ENCODE peak calls at places on chromosomes 16 and 17, in ten cellular contexts. One of them, this sample, is unnamed. For H3K9me3, the result is how much of the 10 kb centered on the place peaks cover.

GRCh38 chr16:19718624-19718965 is 524 bp downstream of the IQCK start:
- DNase-seq in ovary: peak
- DNase-seq in K562: no peak
- DNase-seq in fibroblast of lung: peak
- DNase-seq in BE2C: no peak
- DNase-seq in AG04450: no peak
- DNase-seq in RWPE2: no peak
- DNase-seq in CD8-positive, alpha-beta T cell: no peak
- DNase-seq in kidney: peak
- DNase-seq in PC-9: no peak
- DNase-seq in this sample: peak

GRCh38 chr17:17386143-17386800 is 83.1 kb downstream of the NT5M start:
- DNase-seq in ovary: no peak
- DNase-seq in K562: no peak
- DNase-seq in fibroblast of lung: no peak
- DNase-seq in BE2C: no peak
- DNase-seq in AG04450: no peak
- DNase-seq in RWPE2: no peak
- DNase-seq in CD8-positive, alpha-beta T cell: no peak
- DNase-seq in kidney: peak
- DNase-seq in PC-9: no peak
- DNase-seq in this sample: peak

GRCh38 chr17:40024901-40025300 is 9.7 kb downstream of the CSF3 start:
- DNase-seq in ovary: no peak
- DNase-seq in K562: no peak
- DNase-seq in fibroblast of lung: no peak
- DNase-seq in BE2C: no peak
- DNase-seq in AG04450: no peak
- DNase-seq in RWPE2: no peak
- DNase-seq in CD8-positive, alpha-beta T cell: no peak
- DNase-seq in kidney: no peak
- DNase-seq in PC-9: peak
- DNase-seq in this sample: peak

GRCh38 chr17:246226-246625 is 64.8 kb upstream of the DOC2B start:
- DNase-seq in ovary: no peak
- DNase-seq in K562: no peak
- DNase-seq in fibroblast of lung: no peak
- DNase-seq in BE2C: no peak
- DNase-seq in AG04450: no peak
- DNase-seq in RWPE2: no peak
- DNase-seq in CD8-positive, alpha-beta T cell: no peak
- DNase-seq in kidney: peak
- DNase-seq in PC-9: no peak
- DNase-seq in this sample: no peak

GRCh38 chr17:64154321-64155089 is 24.6 kb upstream of the ERN1 start:
- DNase-seq in ovary: no peak
- DNase-seq in K562: no peak
- DNase-seq in fibroblast of lung: no peak
- DNase-seq in BE2C: no peak
- DNase-seq in AG04450: no peak
- DNase-seq in RWPE2: no peak
- DNase-seq in CD8-positive, alpha-beta T cell: no peak
- DNase-seq in kidney: no peak
- DNase-seq in PC-9: no peak
- DNase-seq in this sample: no peak

GRCh38 chr17:79842656-79843474 is 3.6 kb upstream of the CBX4 start:
- DNase-seq in ovary: peak
- DNase-seq in K562: no peak
- DNase-seq in fibroblast of lung: peak
- DNase-seq in BE2C: no peak
- DNase-seq in AG04450: no peak
- DNase-seq in RWPE2: no peak
- DNase-seq in CD8-positive, alpha-beta T cell: peak
- DNase-seq in kidney: no peak
- DNase-seq in PC-9: no peak
- DNase-seq in this sample: peak

GRCh38 chr16:30406911-30407793 is at the start of gene ZNF771:
- DNase-seq in ovary: peak
- DNase-seq in K562: peak
- DNase-seq in fibroblast of lung: peak
- DNase-seq in BE2C: peak
- DNase-seq in AG04450: peak
- DNase-seq in RWPE2: peak
- DNase-seq in CD8-positive, alpha-beta T cell: peak
- DNase-seq in kidney: peak
- DNase-seq in PC-9: peak
- DNase-seq in this sample: peak

GRCh38 chr17:35245196-35245486 is 2.3 kb downstream of the SLFN5 start:
- DNase-seq in ovary: no peak
- DNase-seq in K562: no peak
- DNase-seq in fibroblast of lung: peak
- DNase-seq in BE2C: no peak
- DNase-seq in AG04450: peak
- DNase-seq in RWPE2: no peak
- DNase-seq in CD8-positive, alpha-beta T cell: no peak
- DNase-seq in kidney: no peak
- DNase-seq in PC-9: peak
- DNase-seq in this sample: peak

GRCh38 chr16:49588729-49589384 is 215.3 kb downstream of the C16orf78 start:
- DNase-seq in ovary: no peak
- DNase-seq in K562: no peak
- DNase-seq in fibroblast of lung: peak
- DNase-seq in BE2C: no peak
- DNase-seq in AG04450: no peak
- DNase-seq in RWPE2: peak
- DNase-seq in CD8-positive, alpha-beta T cell: no peak
- DNase-seq in kidney: no peak
- DNase-seq in PC-9: no peak
- DNase-seq in this sample: peak

GRCh38 chr17:17782425-17783120 is 54.2 kb downstream of the SREBF1 start:
- DNase-seq in ovary: peak
- DNase-seq in K562: peak
- DNase-seq in fibroblast of lung: no peak
- DNase-seq in BE2C: no peak
- DNase-seq in AG04450: no peak
- DNase-seq in RWPE2: no peak
- DNase-seq in CD8-positive, alpha-beta T cell: no peak
- DNase-seq in kidney: peak
- DNase-seq in PC-9: no peak
- DNase-seq in this sample: no peak

GRCh38 chr17:73156166-73156840 is 8.5 kb upstream of the SSTR2 start:
- DNase-seq in ovary: peak
- DNase-seq in K562: peak
- DNase-seq in fibroblast of lung: peak
- DNase-seq in BE2C: peak
- DNase-seq in AG04450: peak
- DNase-seq in RWPE2: no peak
- DNase-seq in CD8-positive, alpha-beta T cell: peak
- DNase-seq in kidney: peak
- DNase-seq in PC-9: no peak
- DNase-seq in this sample: peak

GRCh38 chr17:4449736-4450135 is 16.0 kb downstream of the SPNS3 start:
- DNase-seq in ovary: peak
- DNase-seq in K562: no peak
- DNase-seq in fibroblast of lung: no peak
- DNase-seq in BE2C: no peak
- DNase-seq in AG04450: no peak
- DNase-seq in RWPE2: no peak
- DNase-seq in CD8-positive, alpha-beta T cell: no peak
- DNase-seq in kidney: no peak
- DNase-seq in PC-9: no peak
- DNase-seq in this sample: peak

GRCh38 chr17:46108550-46109110 is 84.6 kb downstream of the KANSL1 start:
- DNase-seq in ovary: no peak
- DNase-seq in K562: no peak
- DNase-seq in fibroblast of lung: no peak
- DNase-seq in BE2C: no peak
- DNase-seq in AG04450: no peak
- DNase-seq in RWPE2: no peak
- DNase-seq in CD8-positive, alpha-beta T cell: no peak
- DNase-seq in kidney: no peak
- DNase-seq in PC-9: no peak
- DNase-seq in this sample: no peak

GRCh38 chr16:82402665-82403218 is 224.0 kb upstream of the CDH13 start:
- DNase-seq in ovary: no peak
- DNase-seq in K562: no peak
- DNase-seq in fibroblast of lung: no peak
- DNase-seq in BE2C: no peak
- DNase-seq in AG04450: no peak
- DNase-seq in RWPE2: no peak
- DNase-seq in CD8-positive, alpha-beta T cell: no peak
- DNase-seq in kidney: no peak
- DNase-seq in PC-9: no peak
- DNase-seq in this sample: no peak

GRCh38 chr17:76074390-76075363 is at the start of gene GALR2:
- DNase-seq in ovary: no peak
- DNase-seq in K562: no peak
- DNase-seq in fibroblast of lung: no peak
- DNase-seq in BE2C: no peak
- DNase-seq in AG04450: no peak
- DNase-seq in RWPE2: peak
- DNase-seq in CD8-positive, alpha-beta T cell: no peak
- DNase-seq in kidney: peak
- DNase-seq in PC-9: no peak
- DNase-seq in this sample: peak
- H3K4me3 ChIP-seq in ovary: no peak
- H3K4me3 ChIP-seq in K562: no peak
- H3K4me3 ChIP-seq in fibroblast of lung: no peak
- H3K4me3 ChIP-seq in BE2C: no peak
- H3K4me3 ChIP-seq in AG04450: no peak
- H3K4me3 ChIP-seq in RWPE2: peak
- H3K4me3 ChIP-seq in CD8-positive, alpha-beta T cell: no peak
- H3K4me3 ChIP-seq in kidney: no peak
- H3K4me3 ChIP-seq in PC-9: no peak
- H3K4me3 ChIP-seq in this sample: no peak

GRCh38 chr17:57747221-57748017 is 2.3 kb upstream of the CCDC182 start:
- DNase-seq in ovary: no peak
- DNase-seq in K562: peak
- DNase-seq in fibroblast of lung: peak
- DNase-seq in BE2C: peak
- DNase-seq in AG04450: peak
- DNase-seq in RWPE2: no peak
- DNase-seq in CD8-positive, alpha-beta T cell: peak
- DNase-seq in kidney: no peak
- DNase-seq in PC-9: peak
- DNase-seq in this sample: peak
- TF ChIP-seq CTCF in ovary: peak
- TF ChIP-seq CTCF in K562: peak
- TF ChIP-seq CTCF in fibroblast of lung: peak
- TF ChIP-seq CTCF in BE2C: peak
- TF ChIP-seq CTCF in AG04450: peak
- TF ChIP-seq CTCF in RWPE2: peak
- TF ChIP-seq CTCF in CD8-positive, alpha-beta T cell: peak
- TF ChIP-seq CTCF in kidney: peak
- TF ChIP-seq CTCF in PC-9: peak
- TF ChIP-seq CTCF in this sample: peak

GRCh38 chr17:21817791-21818364 is 125.6 kb downstream of the KCNJ18 start:
- DNase-seq in ovary: no peak
- DNase-seq in K562: no peak
- DNase-seq in fibroblast of lung: no peak
- DNase-seq in BE2C: no peak
- DNase-seq in AG04450: no peak
- DNase-seq in RWPE2: no peak
- DNase-seq in CD8-positive, alpha-beta T cell: no peak
- DNase-seq in kidney: no peak
- DNase-seq in PC-9: peak
- DNase-seq in this sample: peak

GRCh38 chr17:21814776-21815175 is 122.5 kb downstream of the KCNJ18 start:
- DNase-seq in ovary: no peak
- DNase-seq in K562: no peak
- DNase-seq in fibroblast of lung: no peak
- DNase-seq in BE2C: no peak
- DNase-seq in AG04450: no peak
- DNase-seq in RWPE2: no peak
- DNase-seq in CD8-positive, alpha-beta T cell: no peak
- DNase-seq in kidney: peak
- DNase-seq in PC-9: no peak
- DNase-seq in this sample: peak

GRCh38 chr17:21815352-21816063 is 123.2 kb downstream of the KCNJ18 start:
- DNase-seq in ovary: no peak
- DNase-seq in K562: no peak
- DNase-seq in fibroblast of lung: no peak
- DNase-seq in BE2C: no peak
- DNase-seq in AG04450: no peak
- DNase-seq in RWPE2: no peak
- DNase-seq in CD8-positive, alpha-beta T cell: no peak
- DNase-seq in kidney: peak
- DNase-seq in PC-9: peak
- DNase-seq in this sample: peak

DNA sequence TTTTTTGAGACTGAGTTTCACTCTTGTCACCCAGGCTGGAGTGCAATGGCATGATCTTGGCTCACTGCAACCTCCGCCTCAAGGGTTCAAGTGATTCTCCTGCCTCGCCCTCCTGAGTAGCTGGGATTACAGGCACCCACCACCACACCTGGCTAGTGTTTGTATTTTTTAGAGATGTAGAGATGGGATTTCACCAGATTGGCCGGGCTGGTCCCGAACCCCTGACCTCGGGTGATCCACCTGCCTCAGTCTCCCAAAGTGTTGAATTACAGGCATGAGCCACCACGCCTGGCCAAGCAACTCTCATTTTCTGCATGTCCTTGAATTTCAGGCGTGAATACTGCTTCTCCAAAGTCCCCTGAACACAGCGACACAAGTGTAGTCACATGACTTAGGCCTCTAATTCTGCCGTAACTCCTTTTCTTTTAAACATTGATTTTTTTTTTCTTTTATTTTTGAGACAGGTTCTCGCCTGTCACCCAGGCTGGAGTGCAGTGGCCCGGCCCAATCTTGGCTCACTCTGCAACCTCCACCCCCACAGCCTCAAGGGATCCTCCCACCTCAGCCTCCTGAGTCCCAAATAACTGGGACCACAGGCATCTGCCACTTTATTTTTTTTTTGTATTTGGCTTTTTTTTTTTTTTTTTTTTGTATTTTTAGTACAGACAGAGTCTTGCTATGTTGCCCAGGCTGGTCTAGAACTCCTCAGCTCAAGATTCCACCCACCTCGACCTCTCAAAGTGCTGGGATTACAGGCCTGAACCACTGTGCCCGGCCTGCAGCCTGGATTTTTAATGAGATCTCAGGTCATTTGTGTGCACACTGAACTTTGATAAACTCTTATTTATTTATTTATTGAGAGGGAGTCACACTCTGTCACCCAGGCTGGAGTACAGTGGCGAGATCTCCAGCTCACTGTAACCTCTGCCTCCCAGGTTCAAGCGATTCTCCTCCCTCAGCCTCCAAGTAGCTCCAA is 124.6 kb downstream of the KCNJ18 start:
- DNase-seq in ovary: no peak
- DNase-seq in K562: no peak
- DNase-seq in fibroblast of lung: no peak
- DNase-seq in BE2C: no peak
- DNase-seq in AG04450: no peak
- DNase-seq in RWPE2: no peak
- DNase-seq in CD8-positive, alpha-beta T cell: no peak
- DNase-seq in kidney: peak
- DNase-seq in PC-9: peak
- DNase-seq in this sample: peak
- H3K9me3 ChIP-seq in ovary: under half
- H3K9me3 ChIP-seq in K562: under half
- H3K9me3 ChIP-seq in fibroblast of lung: under half
- H3K9me3 ChIP-seq in BE2C: under half
- H3K9me3 ChIP-seq in AG04450: under half
- H3K9me3 ChIP-seq in RWPE2: under half
- H3K9me3 ChIP-seq in CD8-positive, alpha-beta T cell: under half
- H3K9me3 ChIP-seq in kidney: under half
- H3K9me3 ChIP-seq in PC-9: under half
- H3K9me3 ChIP-seq in this sample: under half

GRCh38 chr17:77365584-77366186 is 224.9 kb downstream of the SEC14L1 start:
- DNase-seq in ovary: peak
- DNase-seq in K562: no peak
- DNase-seq in fibroblast of lung: peak
- DNase-seq in BE2C: peak
- DNase-seq in AG04450: peak
- DNase-seq in RWPE2: no peak
- DNase-seq in CD8-positive, alpha-beta T cell: peak
- DNase-seq in kidney: peak
- DNase-seq in PC-9: peak
- DNase-seq in this sample: peak
- H3K4me3 ChIP-seq in ovary: no peak
- H3K4me3 ChIP-seq in K562: no peak
- H3K4me3 ChIP-seq in fibroblast of lung: peak
- H3K4me3 ChIP-seq in BE2C: no peak
- H3K4me3 ChIP-seq in AG04450: no peak
- H3K4me3 ChIP-seq in RWPE2: no peak
- H3K4me3 ChIP-seq in CD8-positive, alpha-beta T cell: no peak
- H3K4me3 ChIP-seq in kidney: no peak
- H3K4me3 ChIP-seq in PC-9: no peak
- H3K4me3 ChIP-seq in this sample: peak

This sample was measured in osteoblast.